ENCODE peak calls at places on chromosomes 4 and X, in six cellular contexts. Y is MM.1S, J is neural progenitor cell, Z is GM23248, Q is NT2/D1, K is IMR-90. S is an unnamed sample. For H3K4me1 and H3K9me3, the result is how much of the 10 kb centered on the place peaks cover.

GRCh38 chr4:14078311-14078710 is 450.8 kb upstream of the BOD1L1 start:
- DNase-seq in Q (no peak), J (no peak), Z (no peak), K (no peak), Y (no peak), S (no peak)

GRCh38 chr4:5893591-5893990 is 705 bp upstream of the CRMP1 start:
- DNase-seq in Z (no peak), Q (no peak), K (no peak), J (no peak), Y (no peak), S (no peak)

GRCh38 chrX:31658360-31658759 is 586.5 kb upstream of the FTHL17 start:
- DNase-seq in K (peak), Z (peak), J (no peak), Q (no peak), Y (peak), S (no peak)

GRCh38 chrX:38985945-38986344 is 184.7 kb downstream of the MID1IP1 start:
- DNase-seq in Z (no peak), Y (no peak), K (no peak), J (no peak), Q (no peak), S (no peak)

GRCh38 chr4:184403384-184403781 is 71.0 kb downstream of the IRF2 start:
- DNase-seq in Z (peak), Q (no peak), J (no peak), K (peak), Y (no peak), S (no peak)

GRCh38 chrX:18683027-18683426 is 11.1 kb upstream of the RS1 start:
- DNase-seq in J (no peak), Y (no peak), K (no peak), Z (no peak), Q (no peak), S (no peak)

GRCh38 chr4:152307669-152308068 is 228.2 kb downstream of the FBXW7 start:
- DNase-seq in Q (no peak), J (no peak), Y (no peak), K (no peak), Z (no peak), S (no peak)

GRCh38 chrX:38666909-38667308 is 105.6 kb downstream of the TSPAN7 start:
- DNase-seq in Y (no peak), Z (no peak), K (no peak), Q (no peak), J (no peak), S (no peak)

GRCh38 chr4:150593996-150594395 is 12.0 kb downstream of the MAB21L2 start:
- DNase-seq in J (no peak), Z (peak), K (peak), Q (no peak), Y (no peak), S (no peak)

DNA sequence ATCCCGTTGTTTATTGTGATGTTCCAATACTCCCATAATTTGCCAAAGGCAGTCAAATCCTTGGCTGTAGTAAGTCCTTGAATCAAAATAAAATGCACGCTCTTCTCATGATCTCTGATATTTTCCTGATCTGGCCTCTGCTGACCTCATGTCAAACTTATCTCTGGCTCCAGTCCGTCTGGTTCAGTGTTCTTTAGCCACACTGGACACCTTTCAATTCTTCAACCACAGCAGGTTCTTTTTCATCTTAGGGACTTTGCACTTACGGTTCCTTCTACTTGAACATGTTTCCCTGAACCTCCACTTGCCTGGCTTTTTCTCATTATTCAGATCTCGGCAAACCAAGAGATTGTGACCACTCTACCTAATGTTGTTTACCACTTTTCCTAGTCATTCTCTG is 10.3 kb downstream of the ENPEP start:
- DNase-seq in Q (no peak), K (no peak), Y (no peak), J (no peak), Z (no peak), S (no peak)
- H3K4me1 ChIP-seq in Q (under half), K (under half), Y (under half), J (under half), Z (under half), S (under half)

GRCh38 chr4:19187709-19188108 is 1064.0 kb upstream of the SLIT2 start:
- DNase-seq in J (no peak), Q (no peak), K (no peak), Y (no peak), Z (no peak), S (no peak)
- H3K9me3 ChIP-seq in J (under half), Q (under half), K (under half), Y (under half), Z (under half), S (under half)

GRCh38 chr4:89539797-89540711 is 232.5 kb upstream of the GPRIN3 start:
- DNase-seq in K (peak), J (no peak), Q (no peak), Y (no peak), Z (peak), S (no peak)

GRCh38 chr4:89538171-89538570 is 230.6 kb upstream of the GPRIN3 start:
- DNase-seq in K (no peak), J (no peak), Q (no peak), Y (no peak), Z (no peak), S (no peak)

GRCh38 chr4:89539374-89539773 is 231.8 kb upstream of the GPRIN3 start:
- DNase-seq in Z (peak), K (peak), Q (no peak), Y (no peak), J (no peak), S (no peak)

GRCh38 chr4:89537281-89537680 is 229.7 kb upstream of the GPRIN3 start:
- DNase-seq in J (no peak), Q (no peak), K (no peak), Z (no peak), Y (no peak), S (no peak)

GRCh38 chr4:89538886-89539285 is 231.3 kb upstream of the GPRIN3 start:
- DNase-seq in Q (no peak), Z (no peak), Y (no peak), J (no peak), K (peak), S (no peak)
- H3K9ac ChIP-seq in Q (no peak), Z (no peak), Y (no peak), J (no peak), K (no peak), S (no peak)

GRCh38 chr4:57097711-57098110 is 12.5 kb downstream of the IGFBP7 start:
- DNase-seq in K (no peak), Y (no peak), Q (no peak), J (no peak), Z (no peak), S (no peak)

GRCh38 chr4:57094482-57095223 is 15.5 kb downstream of the IGFBP7 start:
- DNase-seq in K (peak), Q (no peak), Z (peak), J (no peak), Y (no peak), S (no peak)

GRCh38 chr4:57095956-57096355 is 14.2 kb downstream of the IGFBP7 start:
- DNase-seq in Z (no peak), Q (no peak), J (no peak), Y (no peak), K (no peak), S (no peak)

GRCh38 chr4:57093816-57094481 is 16.2 kb downstream of the IGFBP7 start:
- DNase-seq in Q (no peak), Z (no peak), Y (no peak), K (no peak), J (no peak), S (no peak)

DNA sequence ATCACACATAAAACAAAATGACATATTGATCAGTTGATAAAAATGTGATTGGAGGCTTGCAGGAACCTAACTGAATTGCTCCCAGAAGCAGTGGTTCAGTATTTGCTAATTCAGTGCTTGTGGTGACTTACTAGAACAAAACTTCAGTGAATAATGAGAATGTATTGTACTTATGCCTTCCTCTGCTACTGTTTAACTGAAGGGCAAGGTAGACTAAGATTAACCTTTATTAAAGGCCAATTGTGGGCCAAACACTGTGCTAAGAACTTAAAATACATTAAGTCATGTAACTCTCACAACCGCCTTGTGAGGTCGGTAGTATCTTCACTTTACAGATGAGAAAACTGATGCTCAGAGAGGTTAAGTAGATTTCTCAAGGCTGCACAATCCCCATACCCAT is 14.9 kb downstream of the IGFBP7 start:
- DNase-seq in K (no peak), Q (no peak), Y (no peak), Z (no peak), J (no peak), S (no peak)
- H3K4me1 ChIP-seq in K (under half), Q (under half), Y (under half), Z (half or more), J (under half), S (under half)

DNA sequence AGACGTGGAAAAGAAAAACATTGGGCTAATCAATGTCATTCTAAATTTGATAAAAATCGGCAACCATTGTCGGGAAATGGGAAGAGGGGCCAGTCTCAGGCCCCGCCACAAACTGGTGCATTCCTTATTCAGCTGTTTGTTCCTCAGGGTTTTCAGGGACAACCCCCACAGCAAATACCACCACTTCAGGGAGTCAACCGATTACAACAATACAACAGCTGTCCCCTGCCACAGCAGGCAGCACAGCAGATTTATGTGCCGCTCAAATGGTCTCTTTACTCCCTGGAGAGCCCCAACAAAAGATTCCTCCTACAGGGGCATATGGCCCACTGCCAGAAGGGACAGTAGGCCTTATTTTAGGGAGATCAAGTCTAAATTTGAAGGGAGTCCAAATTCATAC is 61.9 kb downstream of the ZNF732 start:
- DNase-seq in Q (no peak), K (no peak), Z (no peak), Y (no peak), J (no peak), S (no peak)
- H3K9me3 ChIP-seq in Q (half or more), K (under half), Z (under half), Y (under half), J (under half), S (under half)

GRCh38 chr4:125311503-125311902 is 3.3 kb upstream of the FAT4 start:
- DNase-seq in Y (no peak), Z (no peak), K (no peak), Q (no peak), J (no peak), S (no peak)

GRCh38 chr4:125314676-125315570 is at the start of gene FAT4:
- DNase-seq in Z (peak), Y (peak), Q (peak), K (peak), J (peak), S (peak)

GRCh38 chr4:125313989-125314602 is 659 bp upstream of the FAT4 start:
- DNase-seq in J (peak), K (peak), Y (no peak), Z (peak), Q (no peak), S (no peak)

GRCh38 chr4:125315571-125316390 is 1.0 kb downstream of the FAT4 start:
- DNase-seq in J (peak), Q (no peak), Y (peak), Z (peak), K (peak), S (peak)

GRCh38 chr4:125313497-125313896 is 1.3 kb upstream of the FAT4 start:
- DNase-seq in K (peak), Y (peak), Z (peak), J (peak), Q (peak), S (peak)
- H3K9ac ChIP-seq in K (no peak), Y (no peak), Z (no peak), J (no peak), Q (no peak), S (no peak)

DNA sequence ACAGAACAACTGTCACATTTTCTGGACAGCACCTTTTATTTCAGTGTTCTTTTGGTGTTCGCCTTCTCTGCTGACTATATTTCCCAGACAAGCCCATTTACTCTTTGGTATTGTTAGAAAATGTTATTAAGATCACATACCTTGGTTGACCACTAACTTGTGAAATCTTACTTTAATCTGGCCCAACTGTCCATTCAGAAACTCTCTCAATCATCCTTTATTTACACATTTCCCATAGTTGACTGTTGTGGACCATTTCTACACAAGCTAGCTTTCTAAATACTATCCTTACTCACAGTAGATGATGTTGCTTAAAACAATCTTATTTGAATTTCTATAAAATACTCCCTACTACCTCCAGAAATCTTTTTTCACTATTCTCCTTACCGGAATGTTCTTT is 64.7 kb downstream of the QRFPR start:
- DNase-seq in Z (no peak), Y (no peak), J (no peak), Q (no peak), K (no peak), S (no peak)
- H3K4me1 ChIP-seq in Z (under half), Y (under half), J (under half), Q (under half), K (under half), S (under half)

DNA sequence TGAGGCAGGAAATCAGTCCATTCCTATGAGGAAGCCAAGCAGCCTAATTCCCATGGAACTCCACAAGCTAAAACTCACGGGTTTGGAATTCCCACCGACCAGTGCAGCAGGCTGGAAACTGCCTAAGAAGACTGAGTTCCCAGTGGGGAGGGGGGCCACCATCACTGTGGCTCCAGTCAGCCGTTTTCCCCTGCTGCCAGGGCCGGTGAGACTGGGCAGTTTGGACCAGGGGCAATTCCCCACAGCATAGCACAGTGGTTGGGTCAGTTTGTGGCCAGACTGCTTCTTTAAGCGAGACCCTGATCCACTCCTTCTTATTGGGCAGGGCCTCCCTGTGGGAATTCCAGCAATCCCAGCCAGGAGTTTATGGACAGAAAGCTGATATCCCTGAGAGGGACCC is 20.6 kb downstream of the PAGE5 start:
- DNase-seq in K (no peak), J (no peak), Q (no peak), Z (no peak), Y (no peak), S (no peak)
- H3K9me3 ChIP-seq in K (under half), J (under half), Q (under half), Z (under half), Y (under half), S (under half)

GRCh38 chrX:47297874-47298273 is 65.1 kb downstream of the USP11 start:
- DNase-seq in J (no peak), Z (no peak), K (no peak), Y (no peak), Q (no peak), S (no peak)

GRCh38 chrX:47302396-47302795 is 68.0 kb upstream of the ZNF157 start:
- DNase-seq in Q (no peak), Y (no peak), K (no peak), J (no peak), Z (no peak), S (no peak)
- H3K9ac ChIP-seq in Q (no peak), Y (no peak), K (no peak), J (no peak), Z (no peak), S (no peak)